ENCODE peak calls at places on chromosomes 12 and 14, in seven cellular contexts. Z is naive thymus-derived CD4-positive, alpha-beta T cell; J is hepatocyte; N is tibial artery; B is K562; W is HCT116; V is CD4-positive, CD25-positive, alpha-beta regulatory T cell. L is an unnamed sample. For H3K4me1 and H3K27me3, the result is how much of the 10 kb centered on the place peaks cover.

GRCh38 chr12:56487448-56488040 is 417 bp downstream of the GLS2 start:
- DNase-seq in B (no peak), Z (peak), V (no peak), N (peak), W (no peak), J (peak), L (no peak)

GRCh38 chr12:63164911-63165310 is 13.9 kb upstream of the AVPR1A start:
- DNase-seq in W (no peak), V (no peak), J (no peak), Z (no peak), B (no peak), N (no peak), L (no peak)

GRCh38 chr12:12387521-12387920 is 30.6 kb downstream of the BORCS5 start:
- DNase-seq in Z (no peak), W (no peak), N (no peak), V (no peak), B (peak), J (no peak), L (no peak)

GRCh38 chr12:104310751-104311297 is 7.3 kb downstream of the EID3 start:
- DNase-seq in V (no peak), B (no peak), J (no peak), W (no peak), N (no peak), Z (no peak), L (no peak)

GRCh38 chr12:13033266-13033875 is 10.8 kb upstream of the FAM234B start:
- DNase-seq in B (no peak), J (no peak), Z (no peak), N (no peak), W (no peak), V (no peak), L (no peak)

GRCh38 chr12:90520002-90520734 is 434.8 kb downstream of the CCER1 start:
- DNase-seq in N (no peak), W (no peak), Z (no peak), J (no peak), V (no peak), B (no peak), L (no peak)

GRCh38 chr14:37037636-37038387 is 134.6 kb downstream of the SLC25A21 start:
- DNase-seq in B (no peak), V (no peak), N (no peak), Z (no peak), W (no peak), J (no peak), L (no peak)

GRCh38 chr14:95769976-95770375 is 56.1 kb upstream of the TCL1A start:
- DNase-seq in W (no peak), N (no peak), V (no peak), Z (no peak), J (no peak), B (no peak), L (no peak)

GRCh38 chr14:33668066-33668465 is 282.8 kb downstream of the EGLN3 start:
- DNase-seq in B (no peak), J (no peak), N (no peak), Z (no peak), W (no peak), V (no peak), L (no peak)

GRCh38 chr12:1279050-1279449 is 288.0 kb downstream of the ERC1 start:
- DNase-seq in B (peak), V (no peak), J (no peak), N (no peak), W (no peak), Z (no peak), L (no peak)

GRCh38 chr14:95348395-95349080 is 28.8 kb upstream of the CLMN start:
- DNase-seq in B (no peak), Z (no peak), J (no peak), V (no peak), N (no peak), W (no peak), L (no peak)

GRCh38 chr12:115132906-115133305 is 448.9 kb upstream of the TBX3 start:
- DNase-seq in V (no peak), J (no peak), N (no peak), Z (no peak), B (no peak), W (no peak), L (no peak)

GRCh38 chr14:71242237-71242748 is 335.0 kb downstream of the PCNX1 start:
- DNase-seq in Z (no peak), N (peak), W (no peak), J (peak), B (no peak), V (no peak), L (no peak)

GRCh38 chr12:118307069-118307954 is 65.4 kb downstream of the TAOK3 start:
- DNase-seq in J (no peak), V (no peak), Z (no peak), N (no peak), W (no peak), B (no peak), L (no peak)
- H3K4me3 ChIP-seq in J (no peak), V (peak), Z (no peak), N (peak), W (no peak), B (no peak), L (no peak)

GRCh38 chr12:109950625-109951024 is 45.5 kb downstream of the GIT2 start:
- DNase-seq in J (no peak), V (no peak), Z (no peak), B (no peak), W (no peak), N (no peak), L (no peak)

GRCh38 chr12:109952873-109953272 is 43.3 kb downstream of the GIT2 start:
- DNase-seq in Z (no peak), J (no peak), N (no peak), B (no peak), W (no peak), V (no peak), L (no peak)

GRCh38 chr12:109952160-109952858 is 43.9 kb downstream of the GIT2 start:
- DNase-seq in B (no peak), J (no peak), N (no peak), V (no peak), Z (no peak), W (no peak), L (no peak)

GRCh38 chr12:109951751-109952150 is 44.4 kb downstream of the GIT2 start:
- DNase-seq in N (no peak), V (no peak), J (peak), B (no peak), W (peak), Z (no peak), L (no peak)

DNA sequence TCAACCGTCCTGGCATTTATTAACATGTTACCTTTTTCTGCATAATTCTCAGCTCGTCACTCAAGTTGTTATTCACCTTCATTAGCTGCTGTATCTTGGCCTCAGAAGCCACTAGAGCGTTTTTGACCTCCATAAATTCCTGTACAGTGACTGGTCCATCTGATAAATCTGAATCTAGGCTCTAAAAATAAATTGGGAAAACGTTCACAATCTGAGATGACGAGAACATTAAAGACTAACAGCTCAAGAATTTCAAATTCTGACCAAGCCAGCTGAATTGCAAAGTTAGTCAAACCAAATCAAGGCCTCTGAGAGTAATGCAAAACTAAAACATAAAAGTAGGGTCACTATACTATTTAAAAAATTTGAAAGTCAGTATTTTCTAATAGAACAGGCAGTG is 45.0 kb downstream of the GIT2 start:
- DNase-seq in N (no peak), J (no peak), V (no peak), B (no peak), W (peak), Z (no peak), L (no peak)
- H3K4me1 ChIP-seq in N (under half), J (under half), V (under half), B (under half), W (under half), Z (under half), L (under half)

GRCh38 chr12:122200541-122201175 is 2.9 kb upstream of the B3GNT4 start:
- DNase-seq in Z (no peak), V (no peak), W (no peak), J (no peak), B (no peak), N (no peak), L (no peak)

GRCh38 chr12:122202017-122202416 is 1.5 kb upstream of the B3GNT4 start:
- DNase-seq in J (no peak), V (no peak), N (no peak), B (no peak), W (no peak), Z (no peak), L (no peak)

GRCh38 chr12:122197612-122197966 is 5.9 kb upstream of the B3GNT4 start:
- DNase-seq in V (no peak), B (no peak), J (no peak), N (no peak), W (no peak), Z (no peak), L (no peak)

GRCh38 chr12:122201381-122201780 is 2.1 kb upstream of the B3GNT4 start:
- DNase-seq in N (no peak), J (no peak), W (no peak), Z (no peak), V (no peak), B (no peak), L (no peak)

DNA sequence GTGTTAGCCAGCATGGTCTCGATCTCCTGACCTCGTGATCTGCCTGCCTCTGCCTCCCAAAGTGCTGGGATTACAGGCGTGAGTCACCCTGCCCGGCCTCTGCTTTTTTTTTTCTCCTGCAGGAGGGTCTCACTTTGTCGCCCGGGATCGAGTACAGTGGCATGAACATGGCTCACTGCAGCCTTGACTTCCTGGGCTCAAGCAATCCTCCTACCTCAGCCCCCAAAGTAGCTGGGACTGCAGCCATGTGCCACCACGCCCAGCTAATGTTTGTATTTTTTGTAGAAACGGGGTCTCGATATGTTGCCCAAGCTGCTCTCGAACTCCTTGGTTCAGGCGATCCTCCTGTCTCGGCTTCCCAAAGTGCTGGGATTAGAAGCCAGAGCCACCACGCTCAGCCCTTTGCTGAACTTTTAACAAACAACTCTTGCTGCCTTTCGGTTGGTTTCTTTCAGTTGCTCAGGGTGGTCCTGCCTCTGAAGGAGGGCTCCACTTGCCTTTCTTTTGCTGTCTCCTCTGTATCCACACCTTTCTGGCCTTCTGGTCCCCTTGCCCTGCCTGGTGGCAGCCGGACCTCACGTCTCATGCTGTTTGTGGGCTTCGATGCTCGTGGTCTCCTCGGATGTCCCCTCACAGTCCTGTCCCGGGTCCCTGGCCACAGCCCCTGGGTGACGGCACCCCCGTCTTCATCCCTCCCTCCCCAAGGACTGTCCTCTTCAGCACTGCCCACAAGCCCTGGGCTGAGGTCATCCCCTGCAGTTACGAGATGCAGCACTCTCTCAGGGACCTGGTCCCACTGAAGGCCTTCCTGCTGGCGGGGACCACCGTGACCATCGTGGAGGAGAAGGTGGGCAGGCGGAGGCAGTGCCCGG is 3.8 kb upstream of the B3GNT4 start:
- DNase-seq in Z (no peak), V (no peak), B (no peak), N (no peak), W (no peak), J (no peak), L (no peak)
- H3K27me3 ChIP-seq in Z (under half), V (under half), B (under half), N (under half), W (under half), J (under half), L (under half)

GRCh38 chr14:102778616-102779351 is 1.5 kb downstream of the TRAF3 start:
- DNase-seq in J (no peak), N (no peak), W (no peak), B (peak), Z (no peak), V (no peak), L (no peak)

GRCh38 chr14:102774391-102775153 is 2.7 kb upstream of the TRAF3 start:
- DNase-seq in Z (peak), V (peak), N (peak), B (peak), J (peak), W (no peak), L (peak)

GRCh38 chr14:102777711-102778615 is 714 bp downstream of the TRAF3 start:
- DNase-seq in B (peak), V (no peak), N (no peak), W (no peak), Z (no peak), J (peak), L (no peak)

GRCh38 chr14:102776761-102777710 is at the start of gene TRAF3:
- DNase-seq in B (peak), W (no peak), N (no peak), J (peak), V (peak), Z (peak), L (no peak)

DNA sequence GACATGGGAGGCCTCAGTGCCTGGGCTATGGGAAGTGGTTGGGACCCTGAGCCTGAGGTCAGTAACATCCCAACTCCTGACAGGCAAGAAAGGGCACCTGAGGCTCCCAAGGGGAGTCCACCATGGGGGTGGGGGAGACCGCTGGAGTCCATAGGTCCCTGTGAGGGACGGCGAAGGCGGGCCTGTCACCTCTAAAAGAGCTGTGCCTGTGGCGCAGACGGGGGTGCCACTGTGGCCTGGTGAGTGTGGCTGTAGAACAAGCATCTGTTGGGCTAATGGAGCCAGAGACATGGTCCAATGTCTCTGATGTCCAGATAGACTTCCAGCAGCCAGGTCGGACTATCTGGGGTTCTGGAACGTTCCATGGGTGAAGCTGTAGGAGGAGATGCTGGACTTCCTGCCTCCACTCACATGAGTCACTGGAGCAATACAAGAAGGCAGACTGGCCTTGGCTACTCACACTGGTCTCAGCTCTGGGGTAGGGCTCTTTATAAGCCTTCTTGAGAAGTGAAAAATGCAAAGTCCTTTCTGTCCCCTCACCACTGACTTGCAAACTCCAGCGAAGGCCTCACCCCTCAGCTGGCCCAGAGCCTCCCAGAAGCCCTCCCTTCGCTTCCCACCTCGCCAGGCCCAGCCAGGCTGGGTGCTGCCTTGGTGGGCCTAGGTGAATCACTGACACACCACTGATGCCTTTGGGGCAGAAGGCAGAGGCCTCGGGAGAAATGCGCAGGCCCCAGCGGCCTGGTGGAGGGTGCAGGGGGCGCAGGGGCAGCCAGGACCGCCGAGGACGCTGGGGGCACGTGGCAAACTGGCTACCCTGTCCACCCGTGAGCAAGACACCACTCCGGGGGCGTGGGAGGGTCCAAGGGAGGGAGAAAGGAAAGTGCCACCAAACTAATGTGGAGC is 1.1 kb upstream of the TRAF3 start:
- DNase-seq in Z (no peak), W (no peak), B (peak), N (peak), V (no peak), J (peak), L (no peak)
- H3K4me3 ChIP-seq in Z (peak), W (no peak), B (no peak), N (no peak), V (no peak), J (no peak), L (peak)

L was measured in HAP-1.